ENCODE peak calls at places on chromosomes 3 and 15, in eight cellular contexts. A, Q, I, W, H, O, X and T are unnamed samples.

GRCh38 chr15:29533667-29534066 is 264.0 kb upstream of the NSMCE3 start:
- DNase-seq in W (no peak), A (no peak), O (peak; percentile 46), I (no peak), X (no peak), Q (no peak), H (no peak), T (no peak)

GRCh38 chr15:70185251-70185711 is 87.6 kb upstream of the TLE3 start:
- DNase-seq in I (no peak), W (no peak), H (peak; percentile 14), O (no peak), Q (no peak), A (no peak), X (no peak), T (no peak)

GRCh38 chr3:182325213-182325941 is 467.9 kb upstream of the ATP11B start:
- DNase-seq in I (no peak), O (no peak), W (no peak), X (no peak), Q (no peak), A (no peak), H (no peak), T (no peak)

GRCh38 chr3:190065204-190065603 is 55.5 kb downstream of the P3H2 start:
- DNase-seq in Q (no peak), O (no peak), I (no peak), W (no peak), H (no peak), X (no peak), A (no peak), T (no peak)

GRCh38 chr3:100913870-100914654 is 79.2 kb downstream of the ABI3BP start:
- DNase-seq in A (peak; percentile 4), W (no peak), X (no peak), Q (no peak), H (peak; percentile 57), O (no peak), I (no peak), T (no peak)

GRCh38 chr3:86333636-86334035 is 657.3 kb downstream of the VGLL3 start:
- DNase-seq in W (no peak), Q (no peak), A (no peak), X (no peak), O (no peak), I (no peak), H (no peak), T (no peak)

GRCh38 chr15:69126054-69126469 is 34.4 kb upstream of the GLCE start:
- DNase-seq in Q (no peak), H (no peak), A (no peak), W (no peak), X (no peak), O (no peak), I (no peak), T (no peak)

GRCh38 chr15:87704276-87704675 is 552.3 kb downstream of the NTRK3 start:
- DNase-seq in I (no peak), O (no peak), X (no peak), W (no peak), H (no peak), Q (no peak), A (no peak), T (no peak)

GRCh38 chr3:136929984-136930671 is 27.7 kb upstream of the IL20RB start:
- DNase-seq in H (no peak), I (no peak), O (no peak), X (no peak), Q (no peak), A (no peak), W (peak; percentile 34), T (no peak)

GRCh38 chr3:194140520-194141414 is 4.8 kb downstream of the HES1 start:
- DNase-seq in W (peak; percentile 63), H (no peak), Q (peak; percentile 54), X (peak; percentile 33), A (peak; percentile 85), O (peak; percentile 86), I (peak; percentile 62), T (peak; percentile 74)

GRCh38 chr3:49567406-49567805 is 13.1 kb downstream of the BSN start:
- DNase-seq in A (no peak), Q (no peak), O (no peak), W (no peak), I (no peak), X (no peak), H (no peak), T (no peak)

GRCh38 chr3:59084598-59084997 is 34.8 kb upstream of the CFAP20DC start:
- DNase-seq in H (no peak), I (no peak), W (no peak), O (no peak), Q (no peak), A (no peak), X (no peak), T (no peak)

GRCh38 chr3:147383617-147384016 is 22.7 kb downstream of the ZIC4 start:
- DNase-seq in O (peak; percentile 53), I (no peak), W (no peak), Q (no peak), H (no peak), A (peak; percentile 68), X (no peak), T (no peak)

GRCh38 chr3:147385059-147386012 is 21.0 kb downstream of the ZIC4 start:
- DNase-seq in A (no peak), Q (no peak), I (no peak), X (no peak), W (no peak), O (peak; percentile 43), H (no peak), T (no peak)

GRCh38 chr3:147381610-147382009 is 24.7 kb downstream of the ZIC4 start:
- DNase-seq in X (no peak), I (no peak), Q (no peak), A (peak; percentile 33), O (no peak), H (no peak), W (no peak), T (no peak)

GRCh38 chr3:147387550-147388394 is 18.6 kb downstream of the ZIC4 start:
- DNase-seq in Q (no peak), X (no peak), W (no peak), O (no peak), I (no peak), A (peak; percentile 24), H (no peak), T (no peak)

GRCh38 chr3:147384210-147385058 is 21.9 kb downstream of the ZIC4 start:
- DNase-seq in I (no peak), A (peak; percentile 73), W (no peak), H (no peak), O (peak; percentile 86), X (no peak), Q (no peak), T (no peak)
- TF ChIP-seq CTCF in I (no peak), A (peak; percentile 74), W (no peak), H (no peak), O (peak; percentile 84), X (no peak), Q (peak; percentile 38), T (no peak)

GRCh38 chr3:61560452-61561373 is 658 bp upstream of the PTPRG start:
- DNase-seq in I (peak; percentile 18), O (peak; percentile 83), A (peak; percentile 90), X (no peak), W (peak; percentile 79), H (peak; percentile 54), Q (peak; percentile 65), T (peak; percentile 83)
- TF ChIP-seq CTCF in I (no peak), O (no peak), A (no peak), X (no peak), W (peak; percentile 36), H (peak; percentile 6), Q (peak; percentile 34), T (no peak)

GRCh38 chr3:198071602-198072285 is 111.7 kb downstream of the LMLN start:
- DNase-seq in I (peak; percentile 19), W (no peak), Q (peak; percentile 10), O (peak; percentile 74), H (peak; percentile 97), X (no peak), A (peak; percentile 35), T (no peak)
- TF ChIP-seq CTCF in I (peak; percentile 25), W (no peak), Q (no peak), O (peak; percentile 54), H (no peak), X (no peak), A (peak; percentile 33), T (no peak)

GRCh38 chr3:26596325-26596724 is 26.2 kb upstream of the LRRC3B start:
- DNase-seq in Q (no peak), W (no peak), H (no peak), O (no peak), I (no peak), X (no peak), A (no peak), T (no peak)
- TF ChIP-seq CTCF in Q (no peak), W (no peak), H (no peak), O (no peak), I (no peak), X (no peak), A (no peak), T (no peak)

DNA sequence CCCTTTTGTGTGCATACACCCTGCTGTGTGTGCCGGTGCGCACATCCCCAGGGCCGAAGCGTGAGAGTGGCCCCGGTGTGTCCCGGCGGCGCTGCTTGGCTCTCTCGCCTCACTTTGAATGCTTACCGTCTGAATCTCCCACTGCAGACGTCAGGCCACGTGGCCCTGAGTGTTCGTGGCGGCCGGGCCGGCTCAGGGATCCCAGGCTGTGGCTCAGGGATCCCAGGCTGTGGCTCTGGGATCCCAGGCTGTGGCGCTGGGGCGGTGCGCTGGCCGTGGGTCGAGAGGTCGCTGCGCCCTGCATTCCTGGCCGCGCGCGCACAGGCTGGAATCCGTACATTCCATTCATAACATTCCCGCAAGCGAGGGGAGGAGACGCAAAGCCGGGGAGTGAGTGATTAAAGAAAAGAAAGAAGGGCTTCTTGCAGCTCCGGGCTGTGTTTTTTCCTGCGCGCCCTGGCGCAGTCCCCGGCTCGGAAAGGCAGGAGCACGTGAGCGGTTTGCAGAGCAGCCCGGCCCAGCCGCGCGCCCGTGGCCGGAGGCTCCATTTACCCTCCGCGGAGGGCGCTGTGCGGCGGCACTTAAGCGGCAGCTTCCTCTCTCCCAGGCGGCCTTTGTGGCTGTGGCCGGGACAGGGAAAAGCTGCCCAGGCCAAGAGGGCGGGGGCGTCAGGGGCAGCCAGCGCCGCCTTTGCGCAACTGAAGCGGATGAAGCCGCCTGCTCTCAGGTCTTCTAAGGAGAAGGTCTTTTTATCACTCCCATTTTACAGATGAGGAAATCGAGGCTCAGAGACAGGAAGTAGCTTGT is 87.0 kb upstream of the ALDH1L1 start:
- DNase-seq in A (peak; percentile 97), Q (peak; percentile 61), I (no peak), O (peak; percentile 86), X (no peak), W (peak; percentile 74), H (peak; percentile 70), T (peak; percentile 81)
- TF ChIP-seq CTCF in A (peak; percentile 22), Q (peak; percentile 24), I (no peak), O (peak; percentile 32), X (no peak), W (peak; percentile 27), H (no peak), T (no peak)